ENCODE peak calls at places on chromosomes 2 and 18, in ten cellular contexts. M, E, X, U, Q, I, L, W, D and C are unnamed samples.

GRCh38 chr2:231326404-231326803 is 69.1 kb upstream of the B3GNT7 start:
- DNase-seq in E (no peak), M (no peak), I (no peak), Q (no peak), U (no peak), L (no peak), D (no peak), W (no peak), X (no peak), C (no peak)

GRCh38 chr18:48531082-48531403 is 7.8 kb upstream of the CTIF start:
- DNase-seq in D (no peak), Q (no peak), W (no peak), L (no peak), I (no peak), E (no peak), U (no peak), X (no peak), M (no peak), C (no peak)

GRCh38 chr2:113966171-113966570 is 76.3 kb downstream of the ACTR3 start:
- DNase-seq in Q (no peak), M (no peak), U (no peak), L (no peak), E (no peak), W (no peak), D (no peak), I (no peak), X (no peak), C (no peak)

GRCh38 chr2:98913916-98914712 is 21.9 kb downstream of the CRACDL start:
- DNase-seq in I (peak), M (no peak), X (no peak), L (no peak), Q (no peak), E (no peak), U (no peak), W (no peak), D (no peak), C (no peak)

GRCh38 chr2:30645081-30645744 is 162.0 kb downstream of the CAPN13 start:
- DNase-seq in E (no peak), W (no peak), U (no peak), L (peak), I (no peak), D (no peak), M (no peak), X (no peak), Q (no peak), C (no peak)

GRCh38 chr18:50162486-50163304 is 32.3 kb downstream of the MYO5B start:
- DNase-seq in Q (no peak), E (no peak), M (no peak), W (no peak), I (no peak), U (no peak), L (no peak), D (no peak), X (no peak), C (no peak)

GRCh38 chr2:230582851-230583283 is 129.8 kb upstream of the CAB39 start:
- DNase-seq in L (peak), X (peak), U (no peak), D (no peak), M (no peak), W (no peak), I (no peak), Q (no peak), E (no peak), C (no peak)

GRCh38 chr2:157404363-157404762 is 39.5 kb downstream of the CYTIP start:
- DNase-seq in L (no peak), X (no peak), D (peak), I (no peak), Q (no peak), E (no peak), M (peak), U (peak), W (peak), C (no peak)

GRCh38 chr2:224202466-224202865 is 163.4 kb upstream of the SERPINE2 start:
- DNase-seq in Q (no peak), X (no peak), E (no peak), D (no peak), U (no peak), I (no peak), L (no peak), W (no peak), M (no peak), C (no peak)

GRCh38 chr2:109210431-109211200 is 81.6 kb downstream of the SH3RF3 start:
- DNase-seq in L (no peak), D (no peak), Q (no peak), I (peak), M (no peak), W (no peak), E (no peak), U (no peak), X (no peak), C (no peak)

GRCh38 chr2:96618599-96619283 is 19.4 kb downstream of the KANSL3 start:
- DNase-seq in U (no peak), E (no peak), D (no peak), I (no peak), M (no peak), L (peak), Q (no peak), X (no peak), W (no peak), C (no peak)

GRCh38 chr2:204177977-204178522 is 241.5 kb downstream of the ICOS start:
- DNase-seq in W (peak), L (peak), U (peak), M (peak), Q (peak), E (peak), I (no peak), D (peak), X (peak), C (peak)

GRCh38 chr2:233953106-233953801 is 36.1 kb downstream of the TRPM8 start:
- DNase-seq in Q (no peak), X (no peak), L (no peak), W (no peak), M (no peak), D (no peak), I (peak), U (no peak), E (no peak), C (no peak)

GRCh38 chr2:27681844-27682243 is 18.2 kb downstream of the SLC4A1AP start:
- DNase-seq in Q (no peak), L (peak), M (no peak), X (peak), E (peak), U (no peak), I (no peak), W (no peak), D (no peak), C (no peak)

GRCh38 chr2:122749347-122749850 is 993.9 kb downstream of the TSN start:
- DNase-seq in E (no peak), D (no peak), W (no peak), I (no peak), L (no peak), U (no peak), Q (no peak), M (no peak), X (no peak), C (no peak)

GRCh38 chr18:48695671-48696070 is 156.8 kb downstream of the CTIF start:
- DNase-seq in D (no peak), L (no peak), X (no peak), E (no peak), M (no peak), Q (no peak), I (no peak), U (no peak), W (no peak), C (no peak)

GRCh38 chr2:168945508-168945907 is 44.4 kb downstream of the G6PC2 start:
- DNase-seq in Q (no peak), L (no peak), D (no peak), M (no peak), I (no peak), X (no peak), U (no peak), E (no peak), W (no peak), C (no peak)

GRCh38 chr18:13629841-13630747 is 96.3 kb downstream of the FAM210A start:
- DNase-seq in D (peak), U (peak), E (peak), M (no peak), Q (no peak), W (no peak), I (peak), L (peak), X (peak), C (peak)

GRCh38 chr2:36677386-36677785 is 19.1 kb upstream of the VIT start:
- DNase-seq in Q (no peak), X (no peak), D (peak), E (no peak), L (no peak), I (no peak), W (no peak), M (no peak), U (no peak), C (no peak)

GRCh38 chr2:136844546-136844945 is 79.2 kb downstream of the THSD7B start:
- DNase-seq in D (peak), I (no peak), W (no peak), M (no peak), X (no peak), E (no peak), L (no peak), Q (no peak), U (no peak), C (no peak)

GRCh38 chr2:217478831-217479435 is 523.9 kb downstream of the TNS1 start:
- DNase-seq in E (no peak), U (no peak), L (no peak), Q (no peak), X (no peak), W (no peak), D (no peak), M (no peak), I (no peak), C (no peak)

GRCh38 chr2:85854166-85854509 is 34.7 kb downstream of the ST3GAL5 start:
- DNase-seq in I (no peak), W (no peak), E (no peak), D (no peak), Q (no peak), M (no peak), X (no peak), U (no peak), L (no peak), C (no peak)